ENCODE peak calls at places on chromosomes 1 and 21, in seven cellular contexts. C, A, W, V, F, G and D are unnamed samples.

GRCh38 chr1:34987018-34987417 is 1.9 kb upstream of the TMEM35B start:
- DNase-seq in A (no peak), C (no peak), F (peak; percentile 34), G (peak; percentile 26), V (no peak), W (no peak), D (no peak)

GRCh38 chr1:12229835-12230548 is at the start of gene VPS13D:
- DNase-seq in F (peak; percentile 67), C (peak; percentile 86), V (peak; percentile 33), G (peak; percentile 72), A (peak; percentile 87), W (peak; percentile 68), D (peak; percentile 80)

GRCh38 chr1:218426343-218426657 is 81.2 kb downstream of the TGFB2 start:
- DNase-seq in C (no peak), W (no peak), V (no peak), G (peak; percentile 64), F (peak; percentile 43), A (no peak), D (peak; percentile 30)

GRCh38 chr1:233641029-233641428 is 27.1 kb downstream of the KCNK1 start:
- DNase-seq in G (no peak), W (no peak), C (no peak), F (no peak), A (no peak), V (no peak), D (no peak)

GRCh38 chr1:178091986-178092745 is 1.7 kb upstream of the RASAL2 start:
- DNase-seq in F (peak; percentile 66), G (no peak), C (no peak), W (no peak), A (no peak), V (no peak), D (no peak)

GRCh38 chr1:1540015-1540816 is at the start of gene TMEM240:
- DNase-seq in W (peak; percentile 12), A (peak; percentile 68), G (peak; percentile 79), C (peak; percentile 86), F (peak; percentile 69), V (peak; percentile 39), D (peak; percentile 82)

GRCh38 chr1:47921935-47922415 is 75.2 kb downstream of the TRABD2B start:
- DNase-seq in F (no peak), G (no peak), W (no peak), C (no peak), V (no peak), A (no peak), D (no peak)

GRCh38 chr1:80258659-80259058 is 1252.1 kb upstream of the ADGRL4 start:
- DNase-seq in F (no peak), A (no peak), V (no peak), G (no peak), C (no peak), W (no peak), D (no peak)

GRCh38 chr1:70360321-70360720 is 5.8 kb upstream of the ANKRD13C start:
- DNase-seq in A (no peak), C (no peak), V (no peak), F (no peak), W (no peak), G (no peak), D (no peak)

GRCh38 chr1:109617291-109617801 is 2.1 kb downstream of the GNAT2 start:
- DNase-seq in A (no peak), W (no peak), C (no peak), V (no peak), G (peak; percentile 92), F (peak; percentile 97), D (no peak)

GRCh38 chr1:101150676-101151075 is 86.1 kb upstream of the S1PR1 start:
- DNase-seq in V (no peak), G (no peak), C (no peak), W (no peak), A (no peak), F (peak; percentile 41), D (no peak)

GRCh38 chr1:202760589-202760988 is 47.6 kb downstream of the KDM5B start:
- DNase-seq in C (no peak), A (no peak), W (no peak), V (no peak), G (no peak), F (peak; percentile 17), D (no peak)

GRCh38 chr21:41712730-41713129 is 54.1 kb downstream of the RIPK4 start:
- DNase-seq in W (no peak), V (no peak), A (no peak), C (no peak), F (no peak), G (no peak), D (no peak)

GRCh38 chr1:24992761-24993211 is 62.7 kb upstream of the RUNX3 start:
- DNase-seq in V (no peak), C (no peak), F (no peak), A (no peak), G (no peak), W (no peak), D (no peak)

GRCh38 chr1:202274611-202275010 is 67.1 kb downstream of the UBE2T start:
- DNase-seq in W (no peak), V (no peak), A (peak; percentile 20), F (peak; percentile 12), G (no peak), C (no peak), D (peak; percentile 9)

GRCh38 chr1:182060877-182061276 is 635 bp downstream of the ZNF648 start:
- DNase-seq in C (no peak), A (no peak), V (no peak), G (no peak), W (no peak), F (no peak), D (no peak)

GRCh38 chr1:216464489-216464888 is 41.2 kb upstream of the USH2A start:
- DNase-seq in F (peak; percentile 98), G (peak; percentile 98), A (no peak), C (no peak), V (no peak), W (no peak), D (no peak)

GRCh38 chr1:101431956-101432510 is 195.2 kb downstream of the S1PR1 start:
- DNase-seq in W (no peak), V (no peak), G (no peak), C (no peak), A (no peak), F (no peak), D (no peak)

GRCh38 chr1:110548381-110548780 is 29.4 kb upstream of the KCNA10 start:
- DNase-seq in G (no peak), W (no peak), V (no peak), A (no peak), F (peak; percentile 8), C (no peak), D (no peak)

GRCh38 chr1:205376739-205377138 is 20.0 kb upstream of the KLHDC8A start:
- DNase-seq in V (no peak), F (no peak), A (no peak), C (no peak), G (no peak), W (no peak), D (no peak)

DNA sequence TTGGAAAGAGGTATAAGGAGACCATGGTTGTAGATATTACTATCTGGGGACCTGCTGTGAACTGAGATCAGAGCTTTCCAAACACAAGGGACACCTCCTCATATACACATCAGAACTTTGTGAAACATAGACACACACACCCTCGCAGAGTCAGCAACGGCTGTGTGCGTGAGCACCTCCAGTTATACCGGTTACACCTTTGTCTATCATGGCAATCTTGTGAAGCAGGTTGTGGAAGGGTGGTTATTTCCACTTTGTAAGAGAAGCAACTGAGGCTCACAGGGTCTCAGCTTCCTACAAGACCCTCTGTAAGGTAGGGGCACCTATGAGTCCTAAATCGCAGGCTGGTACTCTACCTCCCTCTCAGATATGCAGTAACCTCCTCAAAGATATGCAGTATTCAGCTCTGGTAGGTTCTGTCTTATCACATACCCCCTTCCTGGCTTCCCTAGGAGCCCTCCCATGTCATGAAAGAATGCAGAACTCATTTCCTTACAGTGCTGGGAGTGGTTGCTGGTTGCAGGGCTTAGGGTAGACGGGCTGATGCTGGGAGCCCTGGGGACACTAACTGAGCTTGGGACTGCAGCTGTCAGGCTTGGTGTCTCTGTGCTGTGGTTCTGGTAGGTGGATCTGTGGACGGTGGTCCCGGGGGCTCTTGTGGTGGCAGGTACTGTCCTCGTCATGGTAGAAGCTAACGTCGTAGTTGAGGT is 18.6 kb upstream of the MAGOH start:
- DNase-seq in C (no peak), G (no peak), V (no peak), W (no peak), A (no peak), F (no peak), D (no peak)
- H3K36me3 ChIP-seq in C (no peaks in the 10 kb centered on the region), G (peaks cover 5% of the 10 kb centered on the region), V (peaks cover 39% of the 10 kb centered on the region), W (peaks cover 4% of the 10 kb centered on the region), A (no peaks in the 10 kb centered on the region), F (peaks cover 5% of the 10 kb centered on the region), D (no peaks in the 10 kb centered on the region)

GRCh38 chr21:46056450-46056903 is 41.4 kb upstream of the COL6A2 start:
- DNase-seq in F (peak; percentile 94), G (peak; percentile 98), C (peak; percentile 87), V (no peak), W (no peak), A (peak; percentile 74), D (peak; percentile 95)
- H3K9me3 ChIP-seq in F (peaks cover under 1% of the 10 kb centered on the region), G (no peaks in the 10 kb centered on the region), C (peaks cover 10% of the 10 kb centered on the region), V (peaks cover 13% of the 10 kb centered on the region), W (no peaks in the 10 kb centered on the region), A (no peaks in the 10 kb centered on the region), D (no peaks in the 10 kb centered on the region)

DNA sequence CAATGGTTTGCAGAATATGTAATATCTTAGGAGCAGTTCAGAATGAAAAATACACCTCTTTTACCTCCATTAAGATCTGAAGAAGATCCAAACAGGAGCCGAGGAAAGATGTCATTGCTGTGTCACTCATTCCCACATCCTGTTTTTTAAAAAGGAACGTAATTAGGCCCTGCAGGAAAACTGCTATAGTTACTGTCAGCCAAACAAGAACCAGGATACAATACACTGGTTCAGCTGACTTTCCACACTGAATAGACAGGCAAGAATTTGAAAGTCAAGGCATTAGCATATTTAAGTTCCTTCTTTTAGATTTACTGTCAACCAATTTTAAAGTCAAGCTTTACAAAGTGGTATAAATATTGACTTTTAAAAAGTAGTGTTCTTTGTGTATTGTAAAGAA is 63.8 kb downstream of the IARS2 start:
- DNase-seq in G (no peak), A (no peak), C (no peak), V (no peak), F (no peak), W (no peak), D (no peak)
- H3K36me3 ChIP-seq in G (peaks cover 5% of the 10 kb centered on the region), A (peaks cover 32% of the 10 kb centered on the region), C (peaks cover 91% of the 10 kb centered on the region), V (peaks cover 2% of the 10 kb centered on the region), F (peaks cover 22% of the 10 kb centered on the region), W (peaks cover 27% of the 10 kb centered on the region), D (no peaks in the 10 kb centered on the region)

GRCh38 chr1:73644198-73644597 is 553.8 kb downstream of the LRRIQ3 start:
- DNase-seq in A (no peak), F (no peak), W (no peak), G (no peak), V (no peak), C (no peak), D (no peak)
- H3K9me3 ChIP-seq in A (no peaks in the 10 kb centered on the region), F (peaks cover 5% of the 10 kb centered on the region), W (no peaks in the 10 kb centered on the region), G (no peaks in the 10 kb centered on the region), V (no peaks in the 10 kb centered on the region), C (no peaks in the 10 kb centered on the region), D (no peaks in the 10 kb centered on the region)

GRCh38 chr1:68147534-68147933 is 84.8 kb downstream of the WLS start:
- DNase-seq in F (no peak), V (no peak), G (no peak), A (no peak), C (no peak), W (no peak), D (no peak)
- H3K36me3 ChIP-seq in F (peaks cover 55% of the 10 kb centered on the region), V (no peaks in the 10 kb centered on the region), G (peaks cover 25% of the 10 kb centered on the region), A (peaks cover 12% of the 10 kb centered on the region), C (peaks cover 67% of the 10 kb centered on the region), W (no peaks in the 10 kb centered on the region), D (no peaks in the 10 kb centered on the region)